ENCODE peak calls at places on chromosomes 6 and 20, in five cellular contexts. One of them, this sample, is unnamed.

GRCh38 chr6:110738899-110739365 is 76.3 kb downstream of the CDK19 start:
- DNase-seq in neural crest cell: no peak
- DNase-seq in renal cortical epithelial cell: peak
- DNase-seq in activated T-cell treated with anti-CD3 and anti-CD28 coated beads for 1 hour: no peak
- DNase-seq in posterior cingulate gyrus: no peak
- DNase-seq in this sample: no peak

GRCh38 chr6:90000864-90001731 is 106.8 kb downstream of the GJA10 start:
- DNase-seq in neural crest cell: no peak
- DNase-seq in renal cortical epithelial cell: peak
- DNase-seq in activated T-cell treated with anti-CD3 and anti-CD28 coated beads for 1 hour: no peak
- DNase-seq in posterior cingulate gyrus: no peak
- DNase-seq in this sample: peak

GRCh38 chr6:87093199-87093598 is 1.7 kb downstream of the CGA start:
- DNase-seq in neural crest cell: no peak
- DNase-seq in renal cortical epithelial cell: no peak
- DNase-seq in activated T-cell treated with anti-CD3 and anti-CD28 coated beads for 1 hour: no peak
- DNase-seq in posterior cingulate gyrus: no peak
- DNase-seq in this sample: no peak

GRCh38 chr6:13272131-13273046 is 55.9 kb downstream of the TBC1D7 start:
- DNase-seq in neural crest cell: peak
- DNase-seq in renal cortical epithelial cell: peak
- DNase-seq in activated T-cell treated with anti-CD3 and anti-CD28 coated beads for 1 hour: no peak
- DNase-seq in posterior cingulate gyrus: no peak
- DNase-seq in this sample: no peak

GRCh38 chr6:150211700-150212615 is 69.1 kb downstream of the PPP1R14C start:
- DNase-seq in neural crest cell: no peak
- DNase-seq in renal cortical epithelial cell: peak
- DNase-seq in activated T-cell treated with anti-CD3 and anti-CD28 coated beads for 1 hour: no peak
- DNase-seq in posterior cingulate gyrus: no peak
- DNase-seq in this sample: no peak

GRCh38 chr20:12591949-12592470 is 416.8 kb upstream of the SPTLC3 start:
- DNase-seq in neural crest cell: no peak
- DNase-seq in renal cortical epithelial cell: no peak
- DNase-seq in activated T-cell treated with anti-CD3 and anti-CD28 coated beads for 1 hour: no peak
- DNase-seq in posterior cingulate gyrus: no peak
- DNase-seq in this sample: no peak

GRCh38 chr20:2005831-2006426 is 12.1 kb upstream of the PDYN start:
- DNase-seq in neural crest cell: peak
- DNase-seq in renal cortical epithelial cell: peak
- DNase-seq in activated T-cell treated with anti-CD3 and anti-CD28 coated beads for 1 hour: peak
- DNase-seq in posterior cingulate gyrus: peak
- DNase-seq in this sample: peak

GRCh38 chr6:72616406-72617015 is 5.4 kb upstream of the KCNQ5 start:
- DNase-seq in neural crest cell: no peak
- DNase-seq in renal cortical epithelial cell: peak
- DNase-seq in activated T-cell treated with anti-CD3 and anti-CD28 coated beads for 1 hour: no peak
- DNase-seq in posterior cingulate gyrus: no peak
- DNase-seq in this sample: no peak

GRCh38 chr6:38110407-38111025 is 291.0 kb downstream of the ZFAND3 start:
- DNase-seq in neural crest cell: no peak
- DNase-seq in renal cortical epithelial cell: no peak
- DNase-seq in activated T-cell treated with anti-CD3 and anti-CD28 coated beads for 1 hour: no peak
- DNase-seq in posterior cingulate gyrus: peak
- DNase-seq in this sample: no peak

GRCh38 chr6:36358235-36358915 is 21.7 kb upstream of the BNIP5 start:
- DNase-seq in neural crest cell: no peak
- DNase-seq in renal cortical epithelial cell: peak
- DNase-seq in activated T-cell treated with anti-CD3 and anti-CD28 coated beads for 1 hour: no peak
- DNase-seq in posterior cingulate gyrus: no peak
- DNase-seq in this sample: no peak

GRCh38 chr6:130204322-130204721 is 18.4 kb downstream of the SAMD3 start:
- DNase-seq in neural crest cell: no peak
- DNase-seq in renal cortical epithelial cell: no peak
- DNase-seq in activated T-cell treated with anti-CD3 and anti-CD28 coated beads for 1 hour: no peak
- DNase-seq in posterior cingulate gyrus: no peak
- DNase-seq in this sample: no peak

GRCh38 chr6:13495112-13495765 is 7.8 kb upstream of the GFOD1 start:
- DNase-seq in neural crest cell: no peak
- DNase-seq in renal cortical epithelial cell: no peak
- DNase-seq in activated T-cell treated with anti-CD3 and anti-CD28 coated beads for 1 hour: no peak
- DNase-seq in posterior cingulate gyrus: no peak
- DNase-seq in this sample: no peak

GRCh38 chr6:85451586-85452306 is 1.9 kb downstream of the NT5E start:
- DNase-seq in neural crest cell: no peak
- DNase-seq in renal cortical epithelial cell: no peak
- DNase-seq in activated T-cell treated with anti-CD3 and anti-CD28 coated beads for 1 hour: no peak
- DNase-seq in posterior cingulate gyrus: no peak
- DNase-seq in this sample: no peak

GRCh38 chr6:169813969-169814368 is 62.5 kb downstream of the ERMARD start:
- DNase-seq in neural crest cell: no peak
- DNase-seq in renal cortical epithelial cell: no peak
- DNase-seq in activated T-cell treated with anti-CD3 and anti-CD28 coated beads for 1 hour: no peak
- DNase-seq in posterior cingulate gyrus: no peak
- DNase-seq in this sample: no peak

GRCh38 chr6:17394192-17394611 is 807 bp downstream of the CAP2 start:
- DNase-seq in neural crest cell: peak
- DNase-seq in renal cortical epithelial cell: peak
- DNase-seq in activated T-cell treated with anti-CD3 and anti-CD28 coated beads for 1 hour: no peak
- DNase-seq in posterior cingulate gyrus: no peak
- DNase-seq in this sample: peak

GRCh38 chr6:10643214-10643641 is 51.2 kb downstream of the C6orf52 start:
- DNase-seq in neural crest cell: no peak
- DNase-seq in renal cortical epithelial cell: no peak
- DNase-seq in activated T-cell treated with anti-CD3 and anti-CD28 coated beads for 1 hour: no peak
- DNase-seq in posterior cingulate gyrus: no peak
- DNase-seq in this sample: no peak

GRCh38 chr6:166997768-166998255 is 1.4 kb upstream of the CEP43 start:
- DNase-seq in neural crest cell: peak
- DNase-seq in renal cortical epithelial cell: peak
- DNase-seq in activated T-cell treated with anti-CD3 and anti-CD28 coated beads for 1 hour: peak
- DNase-seq in posterior cingulate gyrus: peak
- DNase-seq in this sample: peak

GRCh38 chr6:67679566-67680296 is 955.4 kb upstream of the ADGRB3 start:
- DNase-seq in neural crest cell: no peak
- DNase-seq in renal cortical epithelial cell: no peak
- DNase-seq in activated T-cell treated with anti-CD3 and anti-CD28 coated beads for 1 hour: no peak
- DNase-seq in posterior cingulate gyrus: no peak
- DNase-seq in this sample: no peak

GRCh38 chr6:69974193-69974592 is 107.8 kb downstream of the COL19A1 start:
- DNase-seq in neural crest cell: no peak
- DNase-seq in renal cortical epithelial cell: peak
- DNase-seq in activated T-cell treated with anti-CD3 and anti-CD28 coated beads for 1 hour: no peak
- DNase-seq in posterior cingulate gyrus: no peak
- DNase-seq in this sample: no peak

GRCh38 chr6:145875496-145876244 is 61.1 kb upstream of the FBXO30 start:
- DNase-seq in neural crest cell: no peak
- DNase-seq in renal cortical epithelial cell: peak
- DNase-seq in activated T-cell treated with anti-CD3 and anti-CD28 coated beads for 1 hour: no peak
- DNase-seq in posterior cingulate gyrus: no peak
- DNase-seq in this sample: no peak

GRCh38 chr20:56352656-56353055 is 6.1 kb upstream of the FAM210B start:
- DNase-seq in neural crest cell: no peak
- DNase-seq in renal cortical epithelial cell: no peak
- DNase-seq in activated T-cell treated with anti-CD3 and anti-CD28 coated beads for 1 hour: no peak
- DNase-seq in posterior cingulate gyrus: no peak
- DNase-seq in this sample: no peak

GRCh38 chr6:41548098-41548840 is 2.1 kb downstream of the FOXP4 start:
- DNase-seq in neural crest cell: no peak
- DNase-seq in renal cortical epithelial cell: no peak
- DNase-seq in activated T-cell treated with anti-CD3 and anti-CD28 coated beads for 1 hour: no peak
- DNase-seq in posterior cingulate gyrus: no peak
- DNase-seq in this sample: peak

GRCh38 chr6:161303628-161304340 is 29.9 kb upstream of the AGPAT4 start:
- DNase-seq in neural crest cell: no peak
- DNase-seq in renal cortical epithelial cell: no peak
- DNase-seq in activated T-cell treated with anti-CD3 and anti-CD28 coated beads for 1 hour: no peak
- DNase-seq in posterior cingulate gyrus: no peak
- DNase-seq in this sample: no peak

GRCh38 chr20:19531446-19531845 is 226.6 kb upstream of the RIN2 start:
- DNase-seq in neural crest cell: no peak
- DNase-seq in renal cortical epithelial cell: peak
- DNase-seq in activated T-cell treated with anti-CD3 and anti-CD28 coated beads for 1 hour: no peak
- DNase-seq in posterior cingulate gyrus: no peak
- DNase-seq in this sample: no peak

GRCh38 chr20:46708172-46708860 is 1.1 kb upstream of the SLC2A10 start:
- DNase-seq in neural crest cell: no peak
- DNase-seq in renal cortical epithelial cell: no peak
- DNase-seq in activated T-cell treated with anti-CD3 and anti-CD28 coated beads for 1 hour: no peak
- DNase-seq in posterior cingulate gyrus: no peak
- DNase-seq in this sample: peak

GRCh38 chr6:106324726-106325335 is 729 bp downstream of the ATG5 start:
- DNase-seq in neural crest cell: no peak
- DNase-seq in renal cortical epithelial cell: no peak
- DNase-seq in activated T-cell treated with anti-CD3 and anti-CD28 coated beads for 1 hour: no peak
- DNase-seq in posterior cingulate gyrus: no peak
- DNase-seq in this sample: no peak

GRCh38 chr6:51842487-51843469 is 244.6 kb downstream of the PKHD1 start:
- DNase-seq in neural crest cell: peak
- DNase-seq in renal cortical epithelial cell: no peak
- DNase-seq in activated T-cell treated with anti-CD3 and anti-CD28 coated beads for 1 hour: no peak
- DNase-seq in posterior cingulate gyrus: peak
- DNase-seq in this sample: no peak

GRCh38 chr6:169780571-169781091 is 29.2 kb downstream of the ERMARD start:
- DNase-seq in neural crest cell: no peak
- DNase-seq in renal cortical epithelial cell: peak
- DNase-seq in activated T-cell treated with anti-CD3 and anti-CD28 coated beads for 1 hour: no peak
- DNase-seq in posterior cingulate gyrus: no peak
- DNase-seq in this sample: no peak

GRCh38 chr6:118284736-118285360 is 263.2 kb upstream of the PLN start:
- DNase-seq in neural crest cell: no peak
- DNase-seq in renal cortical epithelial cell: peak
- DNase-seq in activated T-cell treated with anti-CD3 and anti-CD28 coated beads for 1 hour: no peak
- DNase-seq in posterior cingulate gyrus: no peak
- DNase-seq in this sample: no peak

GRCh38 chr6:105330913-105331312 is 72.0 kb downstream of the PREP start:
- DNase-seq in neural crest cell: no peak
- DNase-seq in renal cortical epithelial cell: no peak
- DNase-seq in activated T-cell treated with anti-CD3 and anti-CD28 coated beads for 1 hour: no peak
- DNase-seq in posterior cingulate gyrus: no peak
- DNase-seq in this sample: no peak

GRCh38 chr6:11196511-11197174 is 35.8 kb downstream of the NEDD9 start:
- DNase-seq in neural crest cell: no peak
- DNase-seq in renal cortical epithelial cell: peak
- DNase-seq in activated T-cell treated with anti-CD3 and anti-CD28 coated beads for 1 hour: no peak
- DNase-seq in posterior cingulate gyrus: no peak
- DNase-seq in this sample: no peak

GRCh38 chr20:63007722-63008488 is 1.1 kb upstream of the BHLHE23 start:
- DNase-seq in neural crest cell: no peak
- DNase-seq in renal cortical epithelial cell: no peak
- DNase-seq in activated T-cell treated with anti-CD3 and anti-CD28 coated beads for 1 hour: no peak
- DNase-seq in posterior cingulate gyrus: no peak
- DNase-seq in this sample: peak

GRCh38 chr20:45995213-45996097 is 13.3 kb upstream of the MMP9 start:
- DNase-seq in neural crest cell: no peak
- DNase-seq in renal cortical epithelial cell: no peak
- DNase-seq in activated T-cell treated with anti-CD3 and anti-CD28 coated beads for 1 hour: no peak
- DNase-seq in posterior cingulate gyrus: no peak
- DNase-seq in this sample: no peak